ENCODE peak calls at places on chromosomes 5 and 9, in ten cellular contexts. F is A549, Y is body of pancreas, M is H54, V is suprapubic skin, H is IMR-90, W is HCT116, Z is spleen, P is stomach, U is GM12891. T is an unnamed sample.
A peak's percentile ranks its signal among the peaks of the same experiment; 100 is the strongest.

GRCh38 chr5:113371788-113372196 is 63.0 kb downstream of the TSSK1B start:
- DNase-seq in F (no peak), Y (peak; percentile 13), M (no peak), V (no peak), H (no peak), W (no peak), Z (no peak), P (no peak), U (no peak), T (no peak)

GRCh38 chr9:94757158-94757557 is 30.7 kb downstream of the AOPEP start:
- DNase-seq in F (no peak), Y (no peak), M (peak; percentile 45), V (no peak), H (peak; percentile 62), W (no peak), Z (no peak), P (no peak), U (no peak), T (peak; percentile 43)

GRCh38 chr9:8186553-8186952 is 387.0 kb upstream of the DMAC1 start:
- DNase-seq in F (no peak), Y (no peak), M (no peak), V (no peak), H (no peak), W (no peak), Z (no peak), P (no peak), U (no peak), T (no peak)

GRCh38 chr5:138632900-138633489 is 57.8 kb upstream of the HSPA9 start:
- DNase-seq in F (peak; percentile 96), Y (peak; percentile 74), M (peak; percentile 47), V (no peak), H (peak; percentile 75), W (peak; percentile 94), Z (peak; percentile 81), P (peak; percentile 52), U (peak; percentile 15), T (peak; percentile 58)

GRCh38 chr9:122780026-122780425 is 8.7 kb upstream of the OR5C1 start:
- DNase-seq in F (no peak), Y (no peak), M (no peak), V (no peak), H (no peak), W (no peak), Z (no peak), P (no peak), U (no peak), T (no peak)

GRCh38 chr5:167626341-167627118 is 664.9 kb upstream of the WWC1 start:
- DNase-seq in F (no peak), Y (no peak), M (no peak), V (no peak), H (peak; percentile 31), W (no peak), Z (no peak), P (no peak), U (no peak), T (no peak)

GRCh38 chr9:105656131-105656921 is 5.9 kb upstream of the TAL2 start:
- DNase-seq in F (peak; percentile 16), Y (peak; percentile 4), M (no peak), V (no peak), H (no peak), W (no peak), Z (peak; percentile 81), P (peak; percentile 38), U (peak; percentile 44), T (peak; percentile 42)

GRCh38 chr9:118595719-118596305 is 773.4 kb downstream of the BRINP1 start:
- DNase-seq in F (peak; percentile 65), Y (no peak), M (peak; percentile 36), V (no peak), H (no peak), W (no peak), Z (no peak), P (no peak), U (peak; percentile 0), T (no peak)

GRCh38 chr9:135925496-135926133 is 18.3 kb upstream of the CAMSAP1 start:
- DNase-seq in F (no peak), Y (no peak), M (no peak), V (peak; percentile 67), H (peak; percentile 35), W (no peak), Z (no peak), P (no peak), U (no peak), T (no peak)

GRCh38 chr5:73265641-73266040 is 92.6 kb downstream of the TMEM174 start:
- DNase-seq in F (no peak), Y (no peak), M (no peak), V (no peak), H (no peak), W (no peak), Z (no peak), P (no peak), U (no peak), T (no peak)

GRCh38 chr9:12775963-12776774 is 1.3 kb downstream of the LURAP1L start:
- DNase-seq in F (peak; percentile 93), Y (peak; percentile 90), M (peak; percentile 61), V (peak; percentile 90), H (peak; percentile 89), W (peak; percentile 57), Z (peak; percentile 85), P (peak; percentile 82), U (no peak), T (peak; percentile 27)
- TF ChIP-seq POLR2A in F (peak; percentile 34), Y (peak; percentile 61), M (peak; percentile 18), V (no peak), H (peak; percentile 45), W (no peak), Z (no peak), P (no peak), U (no peak), T (no peak)

GRCh38 chr9:70065572-70065971 is 21.9 kb downstream of the MAMDC2 start:
- DNase-seq in F (no peak), Y (peak; percentile 17), M (no peak), V (no peak), H (no peak), W (no peak), Z (no peak), P (no peak), U (no peak), T (no peak)

GRCh38 chr9:70069734-70070133 is 26.1 kb downstream of the MAMDC2 start:
- DNase-seq in F (no peak), Y (no peak), M (no peak), V (no peak), H (no peak), W (no peak), Z (no peak), P (no peak), U (no peak), T (no peak)

GRCh38 chr9:70066418-70066817 is 22.8 kb downstream of the MAMDC2 start:
- DNase-seq in F (no peak), Y (no peak), M (no peak), V (no peak), H (no peak), W (no peak), Z (no peak), P (no peak), U (no peak), T (no peak)

GRCh38 chr9:70064496-70064895 is 20.8 kb downstream of the MAMDC2 start:
- DNase-seq in F (no peak), Y (no peak), M (no peak), V (no peak), H (no peak), W (no peak), Z (no peak), P (no peak), U (no peak), T (no peak)

DNA sequence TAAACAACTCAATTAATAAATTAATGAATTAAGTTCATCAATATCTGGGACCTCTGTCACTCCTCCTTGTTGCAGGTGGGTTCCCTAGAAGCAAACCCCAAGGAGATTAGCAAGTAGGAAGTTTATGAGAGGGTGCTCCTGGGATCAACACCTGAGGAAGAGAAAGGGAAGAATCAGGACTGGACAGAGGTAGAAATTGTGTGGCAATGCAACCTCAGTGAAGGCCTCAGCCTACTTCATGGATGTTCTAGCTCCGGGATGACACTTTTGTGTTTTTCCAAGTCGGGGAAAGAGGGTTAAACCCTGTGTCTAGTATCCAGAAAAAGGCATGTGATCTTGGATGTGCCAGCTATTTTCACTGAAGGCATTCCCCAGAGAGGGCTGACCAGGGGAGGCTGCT is 23.2 kb downstream of the MAMDC2 start:
- DNase-seq in F (no peak), Y (no peak), M (no peak), V (no peak), H (no peak), W (no peak), Z (no peak), P (no peak), U (no peak), T (no peak)
- TF ChIP-seq POLR2A in F (no peak), Y (no peak), M (no peak), V (no peak), H (no peak), W (no peak), Z (no peak), P (no peak), U (no peak), T (no peak)

DNA sequence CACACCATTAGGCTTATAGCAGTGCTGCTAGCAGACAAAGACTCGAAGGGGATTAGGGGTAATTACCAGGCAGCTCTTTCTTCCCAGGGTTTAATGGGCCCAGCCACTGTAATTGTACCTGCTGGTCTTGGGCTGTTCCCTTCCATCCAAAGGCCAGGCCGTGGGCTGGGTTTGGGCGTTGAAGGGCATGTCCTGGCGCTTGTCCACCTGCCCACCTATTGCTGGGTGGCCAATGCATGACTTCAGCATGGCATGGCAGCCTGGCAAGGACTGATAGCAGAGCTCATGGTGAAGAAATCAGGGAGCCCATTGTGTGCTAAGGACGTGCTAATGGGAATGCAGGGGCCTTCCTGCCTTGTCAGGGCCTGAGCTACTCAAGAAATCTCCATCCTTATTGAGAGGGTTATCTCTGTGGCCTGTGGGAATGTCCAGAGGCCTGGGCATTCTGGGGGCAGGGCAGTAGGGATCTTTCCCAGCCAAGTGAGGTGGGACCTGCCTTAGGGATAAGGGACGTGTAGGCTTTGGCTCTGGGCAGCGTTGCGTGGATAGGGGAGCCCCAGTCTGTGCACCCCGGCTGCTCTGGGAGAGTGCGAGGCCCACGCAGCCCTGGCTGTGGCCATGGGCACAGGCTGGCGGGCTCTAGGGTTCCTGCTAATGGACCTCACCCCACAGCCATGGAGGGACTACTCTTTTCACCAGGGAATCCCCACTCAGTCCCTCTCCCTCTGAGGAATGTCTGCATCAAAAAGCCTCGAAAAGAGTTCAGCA is 116.1 kb upstream of the PITX1 start:
- DNase-seq in F (no peak), Y (no peak), M (no peak), V (peak; percentile 59), H (no peak), W (no peak), Z (no peak), P (no peak), U (no peak), T (no peak)
- TF ChIP-seq POLR2A in F (no peak), Y (no peak), M (no peak), V (no peak), H (no peak), W (no peak), Z (no peak), P (no peak), U (no peak), T (no peak)

DNA sequence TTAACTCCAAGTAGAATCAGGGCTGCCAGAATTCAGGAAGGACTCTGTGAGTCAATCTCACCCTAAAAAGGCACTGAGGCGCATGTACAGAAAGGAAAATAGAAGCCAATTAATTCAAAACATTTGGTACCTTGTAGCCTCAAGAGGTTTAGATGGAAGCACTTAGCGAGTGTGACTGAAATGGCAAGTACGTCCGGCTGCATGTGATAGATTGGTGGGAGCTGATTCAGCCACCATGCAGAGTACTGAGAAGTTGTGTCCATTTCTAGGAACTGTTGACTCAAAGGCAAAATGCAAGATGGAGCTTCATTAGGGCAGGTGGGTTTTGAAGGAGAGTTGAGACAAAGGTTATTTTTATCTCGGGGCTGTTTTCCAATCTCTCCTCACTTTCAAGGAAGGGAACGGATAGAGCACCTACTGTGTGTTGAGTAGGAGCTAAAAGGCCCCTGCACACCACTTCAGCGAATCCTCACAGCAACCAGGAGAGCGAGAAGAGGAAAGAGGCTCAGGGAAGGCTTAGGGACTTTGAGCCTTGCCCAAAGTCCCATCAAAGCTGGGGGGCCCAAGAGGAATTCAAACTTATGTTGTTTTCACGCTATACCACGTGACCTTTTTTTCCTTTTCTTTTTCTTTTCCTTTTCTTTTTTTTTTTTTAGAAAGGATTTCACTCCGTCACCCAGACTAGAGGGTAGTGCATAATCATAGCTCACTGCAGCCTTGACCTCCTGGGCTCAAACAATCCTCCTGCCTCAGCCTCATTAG is 34.6 kb upstream of the CPEB4 start:
- DNase-seq in F (no peak), Y (no peak), M (no peak), V (no peak), H (no peak), W (no peak), Z (no peak), P (no peak), U (no peak), T (peak; percentile 94)
- TF ChIP-seq POLR2A in F (no peak), Y (no peak), M (no peak), V (no peak), H (no peak), W (no peak), Z (no peak), P (no peak), U (no peak), T (peak; percentile 53)